ENCODE peak calls at places on chromosomes 11 and 22, in seven cellular contexts. One of them, this sample, is unnamed.

GRCh38 chr22:37546436-37547248 is 13.6 kb upstream of the CDC42EP1 start:
- DNase-seq in fibroblast of pulmonary artery: peak; percentile 96
- DNase-seq in A172: peak; percentile 65
- DNase-seq in stimulated activated CD8-positive, alpha-beta memory T cell treated with anti-CD3 and anti-CD28 coated beads, Interleukin-7, amount 100 ng/mL, for 1 hour: no peak
- DNase-seq in stimulated activated CD4-positive, alpha-beta T cell treated with anti-CD3 and anti-CD28 coated beads, TNF-alpha, amount 100 ng/mL, for 48 hours: no peak
- DNase-seq in memory B cell: no peak
- DNase-seq in left lobe of liver: peak; percentile 72
- DNase-seq in this sample: no peak

GRCh38 chr11:82474876-82475275 is 258.8 kb downstream of the FAM181B start:
- DNase-seq in fibroblast of pulmonary artery: no peak
- DNase-seq in A172: no peak
- DNase-seq in stimulated activated CD8-positive, alpha-beta memory T cell treated with anti-CD3 and anti-CD28 coated beads, Interleukin-7, amount 100 ng/mL, for 1 hour: no peak
- DNase-seq in stimulated activated CD4-positive, alpha-beta T cell treated with anti-CD3 and anti-CD28 coated beads, TNF-alpha, amount 100 ng/mL, for 48 hours: no peak
- DNase-seq in memory B cell: no peak
- DNase-seq in left lobe of liver: no peak
- DNase-seq in this sample: no peak

GRCh38 chr22:23749747-23750373 is 1.1 kb downstream of the ZNF70 start:
- DNase-seq in fibroblast of pulmonary artery: peak; percentile 33
- DNase-seq in A172: no peak
- DNase-seq in stimulated activated CD8-positive, alpha-beta memory T cell treated with anti-CD3 and anti-CD28 coated beads, Interleukin-7, amount 100 ng/mL, for 1 hour: no peak
- DNase-seq in stimulated activated CD4-positive, alpha-beta T cell treated with anti-CD3 and anti-CD28 coated beads, TNF-alpha, amount 100 ng/mL, for 48 hours: no peak
- DNase-seq in memory B cell: no peak
- DNase-seq in left lobe of liver: no peak
- DNase-seq in this sample: no peak

GRCh38 chr11:119357069-119357468 is 10.6 kb upstream of the MFRP start:
- DNase-seq in fibroblast of pulmonary artery: no peak
- DNase-seq in A172: no peak
- DNase-seq in stimulated activated CD8-positive, alpha-beta memory T cell treated with anti-CD3 and anti-CD28 coated beads, Interleukin-7, amount 100 ng/mL, for 1 hour: no peak
- DNase-seq in stimulated activated CD4-positive, alpha-beta T cell treated with anti-CD3 and anti-CD28 coated beads, TNF-alpha, amount 100 ng/mL, for 48 hours: no peak
- DNase-seq in memory B cell: no peak
- DNase-seq in left lobe of liver: no peak
- DNase-seq in this sample: no peak

GRCh38 chr11:133712235-133712634 is 133.1 kb downstream of the SPATA19 start:
- DNase-seq in fibroblast of pulmonary artery: no peak
- DNase-seq in A172: no peak
- DNase-seq in stimulated activated CD8-positive, alpha-beta memory T cell treated with anti-CD3 and anti-CD28 coated beads, Interleukin-7, amount 100 ng/mL, for 1 hour: no peak
- DNase-seq in stimulated activated CD4-positive, alpha-beta T cell treated with anti-CD3 and anti-CD28 coated beads, TNF-alpha, amount 100 ng/mL, for 48 hours: no peak
- DNase-seq in memory B cell: no peak
- DNase-seq in left lobe of liver: no peak
- DNase-seq in this sample: no peak

GRCh38 chr11:63761870-63762661 is 6.5 kb downstream of the ZFTA start:
- DNase-seq in fibroblast of pulmonary artery: no peak
- DNase-seq in A172: no peak
- DNase-seq in stimulated activated CD8-positive, alpha-beta memory T cell treated with anti-CD3 and anti-CD28 coated beads, Interleukin-7, amount 100 ng/mL, for 1 hour: no peak
- DNase-seq in stimulated activated CD4-positive, alpha-beta T cell treated with anti-CD3 and anti-CD28 coated beads, TNF-alpha, amount 100 ng/mL, for 48 hours: no peak
- DNase-seq in memory B cell: no peak
- DNase-seq in left lobe of liver: no peak
- DNase-seq in this sample: no peak

GRCh38 chr11:914204-914603 is 3.6 kb upstream of the CHID1 start:
- DNase-seq in fibroblast of pulmonary artery: no peak
- DNase-seq in A172: no peak
- DNase-seq in stimulated activated CD8-positive, alpha-beta memory T cell treated with anti-CD3 and anti-CD28 coated beads, Interleukin-7, amount 100 ng/mL, for 1 hour: no peak
- DNase-seq in stimulated activated CD4-positive, alpha-beta T cell treated with anti-CD3 and anti-CD28 coated beads, TNF-alpha, amount 100 ng/mL, for 48 hours: no peak
- DNase-seq in memory B cell: no peak
- DNase-seq in left lobe of liver: peak; percentile 67
- DNase-seq in this sample: no peak

GRCh38 chr11:26580929-26581328 is 8.9 kb upstream of the MUC15 start:
- DNase-seq in fibroblast of pulmonary artery: peak; percentile 20
- DNase-seq in A172: no peak
- DNase-seq in stimulated activated CD8-positive, alpha-beta memory T cell treated with anti-CD3 and anti-CD28 coated beads, Interleukin-7, amount 100 ng/mL, for 1 hour: no peak
- DNase-seq in stimulated activated CD4-positive, alpha-beta T cell treated with anti-CD3 and anti-CD28 coated beads, TNF-alpha, amount 100 ng/mL, for 48 hours: no peak
- DNase-seq in memory B cell: no peak
- DNase-seq in left lobe of liver: no peak
- DNase-seq in this sample: no peak

GRCh38 chr22:38494939-38495338 is 11.2 kb downstream of the DDX17 start:
- DNase-seq in fibroblast of pulmonary artery: no peak
- DNase-seq in A172: no peak
- DNase-seq in stimulated activated CD8-positive, alpha-beta memory T cell treated with anti-CD3 and anti-CD28 coated beads, Interleukin-7, amount 100 ng/mL, for 1 hour: no peak
- DNase-seq in stimulated activated CD4-positive, alpha-beta T cell treated with anti-CD3 and anti-CD28 coated beads, TNF-alpha, amount 100 ng/mL, for 48 hours: no peak
- DNase-seq in memory B cell: no peak
- DNase-seq in left lobe of liver: no peak
- DNase-seq in this sample: no peak